ENCODE peak calls at places on chromosomes 5 and 9, in five cellular contexts. U is GM12878; Z is SK-N-DZ; S is stimulated activated CD4-positive, alpha-beta T cell treated with anti-CD3 and anti-CD28 coated beads, TNF-alpha, amount 100 ng/mL, for 48 hours; K is activated effector memory CD4-positive, alpha-beta T cell treated with anti-CD3 and anti-CD28 coated beads, Interleukin-2, amount 50 U/mL, for 16 hours. D is an unnamed sample.

GRCh38 chr9:106921341-106921899 is 58.5 kb downstream of the ZNF462 start:
- DNase-seq in U (no peak), Z (peak), S (no peak), K (no peak), D (no peak)

GRCh38 chr9:84169240-84169639 is 171.3 kb downstream of the SLC28A3 start:
- DNase-seq in U (no peak), Z (no peak), S (no peak), K (no peak), D (no peak)

GRCh38 chr5:80275347-80275746 is 19.5 kb upstream of the SERINC5 start:
- DNase-seq in U (no peak), Z (peak), S (no peak), K (peak), D (no peak)

GRCh38 chr5:54701179-54701578 is 183.6 kb downstream of the SNX18 start:
- DNase-seq in U (no peak), Z (no peak), S (no peak), K (no peak), D (no peak)

GRCh38 chr5:157651623-157652376 is 438 bp downstream of the SOX30 start:
- DNase-seq in U (peak), Z (no peak), S (peak), K (peak), D (peak)

GRCh38 chr5:160188968-160189319 is 40.4 kb upstream of the FABP6 start:
- DNase-seq in U (no peak), Z (no peak), S (no peak), K (no peak), D (no peak)

GRCh38 chr5:554284-554988 is 30.2 kb upstream of the SLC9A3 start:
- DNase-seq in U (no peak), Z (no peak), S (no peak), K (no peak), D (no peak)

GRCh38 chr5:107248065-107248695 is 422.6 kb downstream of the EFNA5 start:
- DNase-seq in U (peak), Z (no peak), S (peak), K (peak), D (no peak)

GRCh38 chr5:95284512-95285405 is at the start of gene MCTP1:
- DNase-seq in U (no peak), Z (peak), S (no peak), K (no peak), D (peak)

GRCh38 chr5:158660726-158661125 is 439.0 kb downstream of the EBF1 start:
- DNase-seq in U (no peak), Z (no peak), S (no peak), K (no peak), D (no peak)

GRCh38 chr5:174356536-174356935 is 311.0 kb downstream of the NSG2 start:
- DNase-seq in U (no peak), Z (no peak), S (no peak), K (no peak), D (no peak)

GRCh38 chr5:179378441-179379271 is 33.4 kb upstream of the ADAMTS2 start:
- DNase-seq in U (no peak), Z (no peak), S (no peak), K (no peak), D (no peak)

GRCh38 chr9:137457406-137458193 is 1.5 kb downstream of the NSMF start:
- DNase-seq in U (no peak), Z (no peak), S (no peak), K (peak), D (peak)

GRCh38 chr9:128782669-128783068 is 4.4 kb upstream of the TBC1D13 start:
- DNase-seq in U (no peak), Z (no peak), S (no peak), K (no peak), D (no peak)

GRCh38 chr5:99815-100214 is 7.8 kb downstream of the PLEKHG4B start:
- DNase-seq in U (no peak), Z (no peak), S (no peak), K (no peak), D (no peak)

D was measured in spleen.